ENCODE peak calls at places on chromosome 21, in seven cellular contexts. X is AG10803, P is fibroblast of mammary gland, W is progenitor cell of endocrine pancreas, L is retinal pigment epithelial cell, K is fibroblast of the aortic adventitia, O is suprapubic skin. J is an unnamed sample.

GRCh38 chr21:25708467-25709065 is 26.1 kb downstream of the ATP5PF start:
- DNase-seq in X (peak), P (peak), W (no peak), L (no peak), K (peak), O (no peak), J (no peak)

GRCh38 chr21:46543306-46543705 is 61.6 kb downstream of the S100B start:
- DNase-seq in X (no peak), P (no peak), W (no peak), L (no peak), K (no peak), O (no peak), J (no peak)

GRCh38 chr21:36113647-36114428 is 21.0 kb upstream of the CBR3 start:
- DNase-seq in X (no peak), P (no peak), W (no peak), L (no peak), K (no peak), O (no peak), J (no peak)

GRCh38 chr21:39182484-39183271 is 573 bp downstream of the PSMG1 start:
- DNase-seq in X (peak), P (no peak), W (no peak), L (no peak), K (peak), O (peak), J (no peak)

GRCh38 chr21:41933259-41934079 is 20.3 kb downstream of the C2CD2 start:
- DNase-seq in X (peak), P (peak), W (no peak), L (no peak), K (peak), O (peak), J (no peak)

GRCh38 chr21:46121286-46122221 is 23.6 kb downstream of the COL6A2 start:
- DNase-seq in X (no peak), P (peak), W (peak), L (no peak), K (no peak), O (peak), J (peak)

GRCh38 chr21:36155603-36156338 is 853 bp upstream of the DOP1B start:
- DNase-seq in X (no peak), P (no peak), W (peak), L (no peak), K (no peak), O (no peak), J (no peak)

GRCh38 chr21:46223217-46223616 is 5.4 kb downstream of the LSS start:
- DNase-seq in X (no peak), P (no peak), W (no peak), L (no peak), K (no peak), O (peak), J (no peak)

GRCh38 chr21:42695324-42696025 is 42.1 kb downstream of the PDE9A start:
- DNase-seq in X (peak), P (peak), W (no peak), L (peak), K (peak), O (no peak), J (no peak)

GRCh38 chr21:37916795-37917142 is 512 bp upstream of the KCNJ6 start:
- DNase-seq in X (no peak), P (no peak), W (peak), L (no peak), K (no peak), O (no peak), J (no peak)

GRCh38 chr21:33024278-33025103 is 1.2 kb upstream of the OLIG2 start:
- DNase-seq in X (no peak), P (no peak), W (no peak), L (no peak), K (no peak), O (no peak), J (no peak)

GRCh38 chr21:33993286-33994231 is 78.0 kb upstream of the ATP5PO start:
- DNase-seq in X (no peak), P (no peak), W (no peak), L (no peak), K (no peak), O (no peak), J (no peak)

GRCh38 chr21:20662523-20662922 is 335.7 kb upstream of the NCAM2 start:
- DNase-seq in X (no peak), P (no peak), W (no peak), L (no peak), K (no peak), O (no peak), J (no peak)

GRCh38 chr21:29187939-29188338 is 57.5 kb downstream of the MAP3K7CL start:
- DNase-seq in X (peak), P (peak), W (no peak), L (no peak), K (peak), O (no peak), J (no peak)

GRCh38 chr21:35150562-35151226 is 101.6 kb upstream of the RUNX1 start:
- DNase-seq in X (peak), P (peak), W (no peak), L (peak), K (peak), O (no peak), J (no peak)

GRCh38 chr21:42790520-42790919 is 88.8 kb downstream of the WDR4 start:
- DNase-seq in X (no peak), P (no peak), W (no peak), L (no peak), K (no peak), O (peak), J (no peak)

GRCh38 chr21:42593007-42593814 is 60.2 kb upstream of the PDE9A start:
- DNase-seq in X (peak), P (peak), W (peak), L (no peak), K (peak), O (no peak), J (peak)

GRCh38 chr21:35352787-35353186 is 303.7 kb upstream of the RUNX1 start:
- DNase-seq in X (no peak), P (no peak), W (no peak), L (no peak), K (peak), O (no peak), J (no peak)

GRCh38 chr21:42161957-42162681 is 56.8 kb upstream of the ABCG1 start:
- DNase-seq in X (no peak), P (peak), W (no peak), L (no peak), K (no peak), O (peak), J (peak)

GRCh38 chr21:37914211-37914900 is 1.9 kb downstream of the KCNJ6 start:
- DNase-seq in X (peak), P (no peak), W (peak), L (no peak), K (no peak), O (no peak), J (peak)

GRCh38 chr21:29224006-29224405 is 74.7 kb upstream of the BACH1 start:
- DNase-seq in X (no peak), P (no peak), W (no peak), L (no peak), K (no peak), O (no peak), J (no peak)

GRCh38 chr21:36846624-36847023 is 119.8 kb downstream of the HLCS start:
- DNase-seq in X (peak), P (no peak), W (no peak), L (no peak), K (no peak), O (no peak), J (no peak)

GRCh38 chr21:32710069-32710784 is 17.6 kb downstream of the SYNJ1 start:
- DNase-seq in X (no peak), P (no peak), W (no peak), L (no peak), K (no peak), O (no peak), J (no peak)

GRCh38 chr21:46562472-46562871 is 42.4 kb downstream of the S100B start:
- DNase-seq in X (no peak), P (no peak), W (no peak), L (no peak), K (no peak), O (no peak), J (no peak)

GRCh38 chr21:42269382-42269781 is 45.8 kb downstream of the TFF3 start:
- DNase-seq in X (no peak), P (no peak), W (no peak), L (no peak), K (no peak), O (no peak), J (no peak)

GRCh38 chr21:21051109-21052055 is 53.2 kb downstream of the NCAM2 start:
- DNase-seq in X (no peak), P (no peak), W (no peak), L (no peak), K (no peak), O (no peak), J (no peak)

GRCh38 chr21:42010507-42011493 is 640 bp upstream of the ZBTB21 start:
- DNase-seq in X (peak), P (no peak), W (peak), L (no peak), K (no peak), O (peak), J (peak)

GRCh38 chr21:39715804-39716397 is 29.1 kb upstream of the IGSF5 start:
- DNase-seq in X (peak), P (peak), W (peak), L (peak), K (peak), O (no peak), J (no peak)

GRCh38 chr21:34936874-34937563 is 112.1 kb downstream of the RUNX1 start:
- DNase-seq in X (no peak), P (peak), W (no peak), L (no peak), K (peak), O (no peak), J (no peak)

GRCh38 chr21:33384851-33385331 is 18.3 kb upstream of the IFNGR2 start:
- DNase-seq in X (no peak), P (no peak), W (no peak), L (no peak), K (no peak), O (no peak), J (no peak)

GRCh38 chr21:36320421-36321324 is 676 bp downstream of the MORC3 start:
- DNase-seq in X (peak), P (peak), W (peak), L (peak), K (peak), O (peak), J (peak)

GRCh38 chr21:14545906-14546480 is at the start of gene SAMSN1:
- DNase-seq in X (no peak), P (no peak), W (no peak), L (no peak), K (peak), O (no peak), J (no peak)

GRCh38 chr21:9780441-9780937 is 740.9 kb upstream of the TPTE start:
- DNase-seq in X (no peak), P (no peak), W (no peak), L (no peak), K (no peak), O (no peak), J (no peak)

GRCh38 chr21:46211786-46212720 is 16.5 kb downstream of the LSS start:
- DNase-seq in X (no peak), P (peak), W (no peak), L (no peak), K (no peak), O (peak), J (no peak)

GRCh38 chr21:42736646-42737350 is 83.4 kb downstream of the PDE9A start:
- DNase-seq in X (no peak), P (no peak), W (no peak), L (no peak), K (no peak), O (no peak), J (no peak)

GRCh38 chr21:15850645-15851044 is 120.9 kb downstream of the USP25 start:
- DNase-seq in X (peak), P (peak), W (no peak), L (peak), K (peak), O (no peak), J (no peak)

GRCh38 chr21:39096754-39097153 is 86.5 kb downstream of the PSMG1 start:
- DNase-seq in X (no peak), P (no peak), W (no peak), L (no peak), K (no peak), O (no peak), J (no peak)

GRCh38 chr21:31558839-31559367 is 100.6 kb upstream of the SOD1 start:
- DNase-seq in X (peak), P (peak), W (peak), L (peak), K (peak), O (peak), J (peak)
- TF ChIP-seq CTCF in X (no peak), P (no peak), W (peak), L (peak), K (no peak), O (peak), J (peak)

GRCh38 chr21:24418671-24419070 is 1188.6 kb downstream of the MRPL39 start:
- DNase-seq in X (no peak), P (no peak), W (no peak), L (no peak), K (no peak), O (no peak), J (no peak)
- TF ChIP-seq CTCF in X (no peak), P (no peak), W (no peak), L (no peak), K (no peak), O (no peak), J (no peak)

GRCh38 chr21:16945580-16945979 is 567.3 kb upstream of the CXADR start:
- DNase-seq in X (no peak), P (peak), W (no peak), L (no peak), K (peak), O (no peak), J (no peak)

GRCh38 chr21:16942703-16943102 is 570.1 kb upstream of the CXADR start:
- DNase-seq in X (no peak), P (peak), W (no peak), L (no peak), K (peak), O (no peak), J (no peak)
- TF ChIP-seq CTCF in X (peak), P (peak), W (peak), L (peak), K (peak), O (peak), J (peak)

GRCh38 chr21:43930848-43931384 is 65.9 kb downstream of the AGPAT3 start:
- DNase-seq in X (no peak), P (no peak), W (no peak), L (no peak), K (no peak), O (no peak), J (no peak)

GRCh38 chr21:43930074-43930847 is 65.2 kb downstream of the AGPAT3 start:
- DNase-seq in X (no peak), P (no peak), W (no peak), L (no peak), K (no peak), O (no peak), J (no peak)

GRCh38 chr21:43928726-43929125 is 63.7 kb downstream of the AGPAT3 start:
- DNase-seq in X (no peak), P (no peak), W (no peak), L (no peak), K (no peak), O (no peak), J (no peak)

GRCh38 chr21:43928230-43928607 is 63.2 kb downstream of the AGPAT3 start:
- DNase-seq in X (no peak), P (no peak), W (no peak), L (no peak), K (no peak), O (no peak), J (no peak)

GRCh38 chr21:43929217-43929971 is 64.4 kb downstream of the AGPAT3 start:
- DNase-seq in X (no peak), P (no peak), W (no peak), L (no peak), K (no peak), O (no peak), J (no peak)
- TF ChIP-seq CTCF in X (no peak), P (no peak), W (no peak), L (no peak), K (no peak), O (no peak), J (no peak)

DNA sequence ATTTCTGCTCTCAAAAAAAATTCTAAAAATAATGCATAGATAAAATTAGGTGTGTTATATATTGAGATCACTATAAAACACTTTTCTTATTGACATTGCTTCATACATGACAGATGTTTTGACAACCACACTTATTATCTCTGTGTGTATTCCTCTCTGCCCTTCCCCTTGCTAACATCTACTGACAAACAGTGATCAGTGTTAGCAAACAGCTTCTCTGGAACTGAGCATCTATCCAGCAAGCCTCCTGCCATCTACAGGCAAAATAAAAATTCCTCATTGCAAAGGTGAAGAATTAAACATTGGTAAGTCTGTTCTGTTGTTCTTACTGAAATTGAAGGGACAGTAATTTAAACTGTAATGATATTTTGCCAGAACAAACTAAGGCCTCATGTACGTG is 2153.9 kb downstream of the NCAM2 start:
- DNase-seq in X (no peak), P (no peak), W (no peak), L (no peak), K (no peak), O (no peak), J (no peak)
- TF ChIP-seq CTCF in X (no peak), P (no peak), W (no peak), L (no peak), K (no peak), O (no peak), J (no peak)

DNA sequence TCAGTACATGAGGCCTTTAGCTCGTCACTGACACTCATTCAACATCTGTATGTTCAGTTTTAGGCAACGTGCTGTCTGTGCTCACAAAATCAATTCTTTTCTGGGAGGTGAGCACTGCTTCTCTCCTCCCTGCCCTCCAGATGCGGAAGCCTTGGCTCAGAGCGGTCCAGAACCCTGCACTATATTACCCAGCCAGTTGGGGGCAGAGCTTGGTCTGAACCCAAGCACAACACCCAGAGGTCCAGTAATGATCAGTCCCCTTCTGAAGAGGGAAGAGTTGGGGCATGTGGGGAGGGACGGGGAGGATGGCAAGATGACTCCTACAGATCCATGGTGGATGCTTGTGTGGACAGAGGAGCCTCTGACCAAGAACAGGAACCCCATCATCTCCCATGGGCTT is 5.6 kb upstream of the DSCAM start:
- DNase-seq in X (no peak), P (no peak), W (no peak), L (no peak), K (no peak), O (no peak), J (no peak)
- TF ChIP-seq CTCF in X (no peak), P (no peak), W (no peak), L (no peak), K (no peak), O (no peak), J (no peak)

GRCh38 chr21:45011911-45012660 is 62.3 kb upstream of the ADARB1 start:
- DNase-seq in X (peak), P (peak), W (peak), L (peak), K (peak), O (peak), J (no peak)
- TF ChIP-seq CTCF in X (no peak), P (no peak), W (no peak), L (peak), K (peak), O (no peak), J (peak)

GRCh38 chr21:19507682-19508260 is 1104.2 kb upstream of the TMPRSS15 start:
- DNase-seq in X (no peak), P (peak), W (no peak), L (no peak), K (no peak), O (no peak), J (no peak)
- TF ChIP-seq CTCF in X (no peak), P (peak), W (peak), L (peak), K (no peak), O (no peak), J (peak)

DNA sequence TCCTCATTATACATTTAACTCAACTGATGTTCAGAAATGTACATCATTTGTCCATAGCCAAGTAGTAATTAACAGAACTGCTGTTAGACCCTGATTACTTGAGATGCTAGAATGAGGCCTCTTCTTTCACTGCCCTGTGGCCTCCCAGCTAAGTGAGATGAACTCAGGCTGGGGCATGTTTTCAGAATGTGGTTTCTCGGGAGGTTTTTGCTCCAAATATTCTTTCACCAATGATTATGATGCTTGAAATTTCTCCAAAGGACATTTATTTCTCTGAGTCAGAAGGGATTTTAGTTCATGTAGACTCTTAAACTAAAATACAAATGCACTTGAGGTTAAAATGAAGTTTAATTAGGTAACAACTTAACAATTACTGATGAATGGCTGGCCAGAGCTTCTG is 34.6 kb upstream of the ADAMTS5 start:
- DNase-seq in X (peak), P (no peak), W (no peak), L (no peak), K (no peak), O (no peak), J (no peak)
- TF ChIP-seq CTCF in X (no peak), P (no peak), W (no peak), L (no peak), K (no peak), O (no peak), J (no peak)